ENCODE peak calls at places on chromosome 1, in four cellular contexts. One of them, this sample, is unnamed.

GRCh38 chr1:206797534-206798383 is 25.5 kb upstream of the IL10 start:
- DNase-seq in A549: peak; percentile 17
- DNase-seq in HepG2: no peak
- DNase-seq in K562: peak; percentile 71
- DNase-seq in this sample: no peak

GRCh38 chr1:226131639-226132038 is 54.9 kb downstream of the ACBD3 start:
- DNase-seq in A549: no peak
- DNase-seq in HepG2: no peak
- DNase-seq in K562: peak; percentile 65
- DNase-seq in this sample: no peak

GRCh38 chr1:192652159-192652558 is 16.2 kb downstream of the RGS13 start:
- DNase-seq in A549: no peak
- DNase-seq in HepG2: no peak
- DNase-seq in K562: no peak
- DNase-seq in this sample: no peak

GRCh38 chr1:147771216-147772125 is 11.1 kb upstream of the GJA5 start:
- DNase-seq in A549: no peak
- DNase-seq in HepG2: no peak
- DNase-seq in K562: no peak
- DNase-seq in this sample: peak; percentile 5

GRCh38 chr1:175075572-175076568 is 8.2 kb downstream of the TNN start:
- DNase-seq in A549: no peak
- DNase-seq in HepG2: no peak
- DNase-seq in K562: peak; percentile 9
- DNase-seq in this sample: peak; percentile 16

GRCh38 chr1:45658171-45658570 is 28.2 kb downstream of the GPBP1L1 start:
- DNase-seq in A549: no peak
- DNase-seq in HepG2: peak; percentile 87
- DNase-seq in K562: no peak
- DNase-seq in this sample: no peak

GRCh38 chr1:23922321-23922943 is 9.3 kb upstream of the CNR2 start:
- DNase-seq in A549: no peak
- DNase-seq in HepG2: no peak
- DNase-seq in K562: no peak
- DNase-seq in this sample: no peak

GRCh38 chr1:181251001-181251712 is 162.7 kb downstream of the IER5 start:
- DNase-seq in A549: peak; percentile 69
- DNase-seq in HepG2: no peak
- DNase-seq in K562: no peak
- DNase-seq in this sample: peak; percentile 57

GRCh38 chr1:204978782-204979181 is 64.2 kb upstream of the CNTN2 start:
- DNase-seq in A549: no peak
- DNase-seq in HepG2: no peak
- DNase-seq in K562: no peak
- DNase-seq in this sample: no peak

GRCh38 chr1:100039571-100039970 is 69.8 kb downstream of the SLC35A3 start:
- DNase-seq in A549: no peak
- DNase-seq in HepG2: no peak
- DNase-seq in K562: no peak
- DNase-seq in this sample: no peak

GRCh38 chr1:41322835-41323234 is 38.4 kb upstream of the FOXO6 start:
- DNase-seq in A549: peak; percentile 55
- DNase-seq in HepG2: peak; percentile 46
- DNase-seq in K562: peak; percentile 62
- DNase-seq in this sample: no peak

GRCh38 chr1:108814343-108815125 is 42.4 kb downstream of the AKNAD1 start:
- DNase-seq in A549: no peak
- DNase-seq in HepG2: no peak
- DNase-seq in K562: peak; percentile 26
- DNase-seq in this sample: peak; percentile 38

GRCh38 chr1:244322181-244322580 is 129.5 kb downstream of the ADSS2 start:
- DNase-seq in A549: no peak
- DNase-seq in HepG2: no peak
- DNase-seq in K562: no peak
- DNase-seq in this sample: no peak

GRCh38 chr1:234691567-234691966 is 81.6 kb upstream of the IRF2BP2 start:
- DNase-seq in A549: peak; percentile 45
- DNase-seq in HepG2: no peak
- DNase-seq in K562: no peak
- DNase-seq in this sample: peak; percentile 50

GRCh38 chr1:174398246-174398645 is 49.5 kb upstream of the GPR52 start:
- DNase-seq in A549: no peak
- DNase-seq in HepG2: no peak
- DNase-seq in K562: no peak
- DNase-seq in this sample: peak; percentile 96

GRCh38 chr1:229855999-229856650 is 210.9 kb upstream of the GALNT2 start:
- DNase-seq in A549: no peak
- DNase-seq in HepG2: no peak
- DNase-seq in K562: no peak
- DNase-seq in this sample: no peak

GRCh38 chr1:19661721-19662228 is 2.9 kb upstream of the HTR6 start:
- DNase-seq in A549: peak; percentile 35
- DNase-seq in HepG2: no peak
- DNase-seq in K562: peak; percentile 65
- DNase-seq in this sample: peak; percentile 52

GRCh38 chr1:211340622-211341487 is 14.2 kb downstream of the TRAF5 start:
- DNase-seq in A549: no peak
- DNase-seq in HepG2: no peak
- DNase-seq in K562: no peak
- DNase-seq in this sample: no peak

GRCh38 chr1:21568809-21569385 is 59.7 kb downstream of the ALPL start:
- DNase-seq in A549: no peak
- DNase-seq in HepG2: no peak
- DNase-seq in K562: no peak
- DNase-seq in this sample: no peak

GRCh38 chr1:180053594-180054567 is 99.3 kb downstream of the CEP350 start:
- DNase-seq in A549: no peak
- DNase-seq in HepG2: no peak
- DNase-seq in K562: no peak
- DNase-seq in this sample: peak; percentile 44

GRCh38 chr1:87367549-87367948 is 38.9 kb downstream of the LMO4 start:
- DNase-seq in A549: no peak
- DNase-seq in HepG2: no peak
- DNase-seq in K562: no peak
- DNase-seq in this sample: no peak

GRCh38 chr1:84433253-84434080 is 35.2 kb downstream of the DNASE2B start:
- DNase-seq in A549: peak; percentile 76
- DNase-seq in HepG2: peak; percentile 30
- DNase-seq in K562: peak; percentile 72
- DNase-seq in this sample: peak; percentile 78

GRCh38 chr1:169148472-169149252 is 42.2 kb downstream of the ATP1B1 start:
- DNase-seq in A549: peak; percentile 84
- DNase-seq in HepG2: peak; percentile 97
- DNase-seq in K562: peak; percentile 23
- DNase-seq in this sample: no peak

GRCh38 chr1:70546726-70547125 is 135.7 kb downstream of the CTH start:
- DNase-seq in A549: no peak
- DNase-seq in HepG2: no peak
- DNase-seq in K562: no peak
- DNase-seq in this sample: no peak

GRCh38 chr1:76782777-76783176 is 84.5 kb upstream of the ST6GALNAC5 start:
- DNase-seq in A549: no peak
- DNase-seq in HepG2: no peak
- DNase-seq in K562: no peak
- DNase-seq in this sample: peak; percentile 0

GRCh38 chr1:76786232-76786631 is 81.0 kb upstream of the ST6GALNAC5 start:
- DNase-seq in A549: no peak
- DNase-seq in HepG2: no peak
- DNase-seq in K562: no peak
- DNase-seq in this sample: no peak

GRCh38 chr1:76781447-76781846 is 85.8 kb upstream of the ST6GALNAC5 start:
- DNase-seq in A549: no peak
- DNase-seq in HepG2: no peak
- DNase-seq in K562: no peak
- DNase-seq in this sample: no peak

GRCh38 chr1:76784502-76784901 is 82.8 kb upstream of the ST6GALNAC5 start:
- DNase-seq in A549: no peak
- DNase-seq in HepG2: no peak
- DNase-seq in K562: no peak
- DNase-seq in this sample: no peak
- TF ChIP-seq SMC3 in A549: no peak
- TF ChIP-seq SMC3 in HepG2: no peak
- TF ChIP-seq SMC3 in K562: no peak
- TF ChIP-seq SMC3 in this sample: no peak

GRCh38 chr1:10678395-10678794 is 118.1 kb downstream of the CASZ1 start:
- DNase-seq in A549: no peak
- DNase-seq in HepG2: no peak
- DNase-seq in K562: no peak
- DNase-seq in this sample: no peak

GRCh38 chr1:10675813-10676212 is 120.6 kb downstream of the CASZ1 start:
- DNase-seq in A549: no peak
- DNase-seq in HepG2: no peak
- DNase-seq in K562: no peak
- DNase-seq in this sample: no peak

GRCh38 chr1:10676987-10677386 is 119.5 kb downstream of the CASZ1 start:
- DNase-seq in A549: no peak
- DNase-seq in HepG2: no peak
- DNase-seq in K562: no peak
- DNase-seq in this sample: no peak

GRCh38 chr1:10678852-10679251 is 117.6 kb downstream of the CASZ1 start:
- DNase-seq in A549: no peak
- DNase-seq in HepG2: no peak
- DNase-seq in K562: no peak
- DNase-seq in this sample: no peak

DNA sequence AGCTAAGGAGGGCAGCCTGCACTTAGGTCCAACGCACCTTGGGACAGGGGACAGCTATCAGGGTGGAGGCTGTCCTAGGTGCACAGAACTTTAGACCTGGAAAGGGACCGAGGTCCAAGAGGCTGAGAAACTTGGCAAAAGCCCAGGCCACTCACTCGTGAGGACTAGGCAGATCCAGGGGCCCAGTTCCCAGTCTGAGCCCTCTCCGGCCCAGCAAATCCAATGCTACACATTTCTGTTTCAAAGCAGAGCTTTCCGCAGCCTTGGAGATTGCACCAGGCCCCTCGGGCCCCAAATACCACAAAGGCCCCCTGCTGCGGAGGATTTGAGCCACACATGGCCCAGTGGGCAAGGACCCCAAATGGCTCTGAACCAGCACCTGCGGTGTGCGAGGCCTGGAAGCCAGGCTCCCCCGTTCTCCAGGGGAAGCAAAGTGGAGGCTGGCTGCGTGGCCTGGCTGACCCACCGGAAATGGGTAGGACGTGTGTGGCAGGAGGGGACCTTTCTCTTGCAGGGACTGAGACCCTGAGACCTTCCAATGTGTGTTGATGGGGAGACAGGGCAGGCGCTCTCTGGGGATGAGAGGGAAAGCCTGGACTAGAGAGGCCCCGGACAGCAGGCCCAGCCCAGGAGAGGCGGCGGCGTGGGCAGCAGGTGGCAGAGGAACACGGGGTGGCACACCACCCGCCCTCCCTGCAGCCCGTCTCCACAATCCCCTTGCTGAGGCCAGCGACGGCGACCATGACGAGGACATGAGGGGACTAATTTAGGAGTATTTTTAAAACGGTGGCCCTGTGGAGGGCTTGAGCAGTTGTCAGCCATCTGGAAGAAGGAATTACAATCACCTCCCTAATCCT is 118.7 kb downstream of the CASZ1 start:
- DNase-seq in A549: no peak
- DNase-seq in HepG2: peak; percentile 66
- DNase-seq in K562: no peak
- DNase-seq in this sample: no peak
- TF ChIP-seq MAZ in A549: no peak
- TF ChIP-seq MAZ in HepG2: no peak
- TF ChIP-seq MAZ in K562: no peak
- TF ChIP-seq MAZ in this sample: no peak

GRCh38 chr1:65003316-65003664 is 36.9 kb upstream of the JAK1 start:
- DNase-seq in A549: no peak
- DNase-seq in HepG2: no peak
- DNase-seq in K562: no peak
- DNase-seq in this sample: no peak

GRCh38 chr1:65001238-65001792 is 35.0 kb upstream of the JAK1 start:
- DNase-seq in A549: no peak
- DNase-seq in HepG2: no peak
- DNase-seq in K562: peak; percentile 66
- DNase-seq in this sample: peak; percentile 68

GRCh38 chr1:65002156-65002507 is 35.8 kb upstream of the JAK1 start:
- DNase-seq in A549: no peak
- DNase-seq in HepG2: no peak
- DNase-seq in K562: no peak
- DNase-seq in this sample: no peak

GRCh38 chr1:65006806-65007205 is 40.5 kb upstream of the JAK1 start:
- DNase-seq in A549: no peak
- DNase-seq in HepG2: no peak
- DNase-seq in K562: no peak
- DNase-seq in this sample: no peak

DNA sequence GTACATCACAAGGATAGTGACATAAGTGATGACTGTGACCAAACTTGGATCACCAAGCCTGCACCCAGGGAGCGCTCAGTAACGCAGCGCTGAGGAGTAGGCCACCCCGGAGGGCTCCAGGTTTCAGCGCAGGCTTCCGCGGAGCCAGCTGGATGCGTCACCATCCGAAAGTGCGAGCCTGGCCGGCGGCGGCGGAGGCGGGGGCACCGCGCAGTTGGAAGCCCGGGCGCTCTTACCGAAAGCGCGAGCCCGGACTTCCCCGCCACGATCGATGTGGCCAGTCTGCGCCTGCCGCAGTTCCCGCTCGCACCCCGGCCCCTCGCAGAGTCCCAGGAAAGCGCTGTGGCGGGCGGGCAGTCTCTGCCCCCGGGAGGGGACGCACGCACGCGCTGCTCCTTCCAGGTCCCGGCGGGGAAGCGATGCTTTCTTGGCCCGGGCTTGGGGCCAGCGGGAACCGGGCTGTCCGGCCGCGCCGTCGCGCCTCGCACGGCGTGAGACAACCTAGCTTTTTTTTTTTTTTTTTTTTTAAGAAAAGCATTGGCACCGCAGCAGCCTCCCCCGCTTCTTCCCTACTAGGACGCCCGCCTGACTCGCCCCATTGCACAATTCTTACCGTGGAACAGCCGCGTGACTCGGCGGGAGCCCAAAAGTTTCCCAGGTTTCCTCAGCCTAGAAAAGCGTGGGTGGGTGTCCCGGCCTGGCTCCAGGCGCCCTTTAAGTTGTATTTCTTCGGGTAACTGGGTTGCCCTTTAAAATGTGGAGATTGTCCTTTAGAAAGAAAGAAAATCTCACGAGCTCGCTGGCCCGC is 36.4 kb upstream of the JAK1 start:
- DNase-seq in A549: peak; percentile 62
- DNase-seq in HepG2: no peak
- DNase-seq in K562: no peak
- DNase-seq in this sample: peak; percentile 79
- TF ChIP-seq SMC3 in A549: no peak
- TF ChIP-seq SMC3 in HepG2: no peak
- TF ChIP-seq SMC3 in K562: no peak
- TF ChIP-seq SMC3 in this sample: no peak

DNA sequence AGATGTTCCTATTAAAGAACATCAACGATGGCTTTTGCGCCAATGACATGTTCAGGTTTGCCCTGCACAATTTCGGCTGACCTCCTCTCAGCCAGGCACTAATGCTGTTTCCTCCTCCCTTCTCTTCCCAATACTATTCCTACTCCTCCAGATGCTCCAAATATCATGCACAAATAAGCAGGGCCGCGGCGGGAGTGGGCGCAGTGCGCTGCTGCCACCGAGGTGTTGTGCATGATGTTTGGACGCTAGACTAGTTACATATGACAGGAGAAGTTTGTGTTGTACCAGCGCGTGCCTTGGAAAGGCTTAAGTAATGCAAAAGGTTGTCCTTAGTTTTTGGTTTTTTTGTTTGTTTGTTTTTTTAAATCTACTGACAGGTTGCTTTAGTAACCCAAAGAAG is 33.3 kb upstream of the PPM1J start:
- DNase-seq in A549: no peak
- DNase-seq in HepG2: no peak
- DNase-seq in K562: no peak
- DNase-seq in this sample: no peak
- TF ChIP-seq MAZ in A549: no peak
- TF ChIP-seq MAZ in HepG2: no peak
- TF ChIP-seq MAZ in K562: no peak
- TF ChIP-seq MAZ in this sample: no peak

This sample was measured in IMR-90.